ENCODE peak calls at places on chromosome 17, in five cellular contexts. One of them, this sample, is unnamed.

GRCh38 chr17:80270104-80270503 is 9.5 kb downstream of the RNF213 start:
- DNase-seq in left ventricle myocardium inferior: no peak
- DNase-seq in stomach: no peak
- DNase-seq in mesenchymal stem cell: no peak
- DNase-seq in astrocyte: no peak
- DNase-seq in this sample: no peak

GRCh38 chr17:14904406-14904805 is 360.7 kb downstream of the PMP22 start:
- DNase-seq in stomach: no peak
- DNase-seq in mesenchymal stem cell: peak
- DNase-seq in astrocyte: no peak
- DNase-seq in left ventricle myocardium inferior: no peak
- DNase-seq in this sample: peak

GRCh38 chr17:51018541-51018940 is 102.1 kb downstream of the SPAG9 start:
- DNase-seq in mesenchymal stem cell: no peak
- DNase-seq in stomach: no peak
- DNase-seq in left ventricle myocardium inferior: no peak
- DNase-seq in astrocyte: no peak
- DNase-seq in this sample: no peak

GRCh38 chr17:82350182-82351030 is 8.6 kb upstream of the TEX19 start:
- DNase-seq in stomach: no peak
- DNase-seq in mesenchymal stem cell: no peak
- DNase-seq in astrocyte: no peak
- DNase-seq in left ventricle myocardium inferior: no peak
- DNase-seq in this sample: no peak

GRCh38 chr17:51258756-51259573 is 884 bp downstream of the MBTD1 start:
- DNase-seq in astrocyte: no peak
- DNase-seq in left ventricle myocardium inferior: no peak
- DNase-seq in mesenchymal stem cell: peak
- DNase-seq in stomach: no peak
- DNase-seq in this sample: no peak

GRCh38 chr17:50268632-50269287 is 5.5 kb upstream of the TMEM92 start:
- DNase-seq in mesenchymal stem cell: peak
- DNase-seq in left ventricle myocardium inferior: no peak
- DNase-seq in stomach: peak
- DNase-seq in astrocyte: no peak
- DNase-seq in this sample: no peak

GRCh38 chr17:16918443-16918842 is 53.5 kb downstream of the TNFRSF13B start:
- DNase-seq in mesenchymal stem cell: no peak
- DNase-seq in astrocyte: no peak
- DNase-seq in left ventricle myocardium inferior: no peak
- DNase-seq in stomach: peak
- DNase-seq in this sample: no peak

GRCh38 chr17:71149607-71150006 is 971.2 kb upstream of the SOX9 start:
- DNase-seq in stomach: no peak
- DNase-seq in astrocyte: no peak
- DNase-seq in left ventricle myocardium inferior: no peak
- DNase-seq in mesenchymal stem cell: no peak
- DNase-seq in this sample: no peak

GRCh38 chr17:31699281-31699680 is 159.8 kb downstream of the COPRS start:
- DNase-seq in mesenchymal stem cell: no peak
- DNase-seq in astrocyte: peak
- DNase-seq in left ventricle myocardium inferior: no peak
- DNase-seq in stomach: no peak
- DNase-seq in this sample: no peak

DNA sequence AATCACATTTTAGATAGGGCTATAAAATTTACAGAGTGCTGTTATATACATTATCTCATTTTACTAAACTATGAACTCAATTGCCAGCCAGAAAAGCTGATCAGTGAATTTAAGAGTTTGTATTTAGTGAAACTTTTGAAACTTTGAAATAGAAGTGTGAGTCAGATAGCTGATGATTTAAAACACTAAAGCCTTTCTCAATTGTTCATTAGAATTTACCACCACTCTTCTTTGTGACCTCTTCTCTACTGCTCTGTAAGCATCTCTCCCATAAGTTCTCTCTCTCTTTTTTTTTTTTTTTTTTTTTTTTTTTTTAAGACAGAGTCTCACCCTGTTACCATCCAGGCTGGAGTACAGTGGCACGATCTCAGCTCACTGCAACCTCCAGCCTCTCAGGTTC is 43.7 kb downstream of the GOSR1 start:
- DNase-seq in left ventricle myocardium inferior: no peak
- DNase-seq in astrocyte: no peak
- DNase-seq in stomach: no peak
- DNase-seq in mesenchymal stem cell: peak
- DNase-seq in this sample: no peak
- H3K27ac ChIP-seq in left ventricle myocardium inferior: peak
- H3K27ac ChIP-seq in astrocyte: peak
- H3K27ac ChIP-seq in stomach: no peak
- H3K27ac ChIP-seq in mesenchymal stem cell: no peak
- H3K27ac ChIP-seq in this sample: peak

GRCh38 chr17:62705781-62706597 is 78.5 kb downstream of the MRC2 start:
- DNase-seq in mesenchymal stem cell: peak
- DNase-seq in stomach: no peak
- DNase-seq in left ventricle myocardium inferior: no peak
- DNase-seq in astrocyte: peak
- DNase-seq in this sample: no peak
- H3K4me3 ChIP-seq in mesenchymal stem cell: no peak
- H3K4me3 ChIP-seq in stomach: no peak
- H3K4me3 ChIP-seq in left ventricle myocardium inferior: peak
- H3K4me3 ChIP-seq in astrocyte: peak
- H3K4me3 ChIP-seq in this sample: peak

GRCh38 chr17:42317256-42317966 is 29.1 kb downstream of the STAT5A start:
- DNase-seq in stomach: no peak
- DNase-seq in astrocyte: no peak
- DNase-seq in left ventricle myocardium inferior: no peak
- DNase-seq in mesenchymal stem cell: no peak
- DNase-seq in this sample: no peak

GRCh38 chr17:42325026-42325425 is 36.7 kb downstream of the STAT5A start:
- DNase-seq in stomach: no peak
- DNase-seq in mesenchymal stem cell: peak
- DNase-seq in left ventricle myocardium inferior: no peak
- DNase-seq in astrocyte: peak
- DNase-seq in this sample: peak

GRCh38 chr17:42322382-42323267 is 34.3 kb downstream of the STAT5A start:
- DNase-seq in left ventricle myocardium inferior: peak
- DNase-seq in mesenchymal stem cell: peak
- DNase-seq in stomach: peak
- DNase-seq in astrocyte: peak
- DNase-seq in this sample: peak

GRCh38 chr17:42321555-42321954 is 33.3 kb downstream of the STAT5A start:
- DNase-seq in mesenchymal stem cell: no peak
- DNase-seq in left ventricle myocardium inferior: no peak
- DNase-seq in stomach: no peak
- DNase-seq in astrocyte: no peak
- DNase-seq in this sample: no peak

DNA sequence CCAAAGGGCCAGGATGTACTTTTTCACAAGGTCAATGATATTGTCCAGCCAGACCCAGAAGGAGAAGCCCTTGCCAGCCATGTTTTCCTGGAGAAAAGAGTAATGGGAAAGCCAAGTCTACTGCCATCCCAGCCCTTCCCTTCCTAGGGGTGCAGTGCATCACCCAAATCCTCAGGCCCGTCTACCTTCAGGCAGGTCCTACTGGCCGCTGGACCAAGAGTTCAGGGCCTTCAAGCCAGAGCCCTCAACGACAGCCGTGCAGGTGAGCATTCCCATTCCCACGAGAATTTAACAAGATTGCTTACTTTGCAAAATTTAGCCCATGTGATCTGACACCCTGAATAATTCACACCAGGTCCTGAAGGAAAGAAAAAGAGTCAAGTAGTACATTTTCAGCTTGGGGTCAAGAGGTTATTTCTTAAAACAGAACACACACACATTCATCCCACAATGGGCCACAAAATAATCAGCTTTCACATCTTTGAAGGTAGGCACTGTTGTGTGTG is 35.0 kb downstream of the STAT5A start:
- DNase-seq in left ventricle myocardium inferior: no peak
- DNase-seq in stomach: no peak
- DNase-seq in mesenchymal stem cell: no peak
- DNase-seq in astrocyte: no peak
- DNase-seq in this sample: no peak
- H3K27ac ChIP-seq in left ventricle myocardium inferior: peak
- H3K27ac ChIP-seq in stomach: no peak
- H3K27ac ChIP-seq in mesenchymal stem cell: no peak
- H3K27ac ChIP-seq in astrocyte: no peak
- H3K27ac ChIP-seq in this sample: no peak

DNA sequence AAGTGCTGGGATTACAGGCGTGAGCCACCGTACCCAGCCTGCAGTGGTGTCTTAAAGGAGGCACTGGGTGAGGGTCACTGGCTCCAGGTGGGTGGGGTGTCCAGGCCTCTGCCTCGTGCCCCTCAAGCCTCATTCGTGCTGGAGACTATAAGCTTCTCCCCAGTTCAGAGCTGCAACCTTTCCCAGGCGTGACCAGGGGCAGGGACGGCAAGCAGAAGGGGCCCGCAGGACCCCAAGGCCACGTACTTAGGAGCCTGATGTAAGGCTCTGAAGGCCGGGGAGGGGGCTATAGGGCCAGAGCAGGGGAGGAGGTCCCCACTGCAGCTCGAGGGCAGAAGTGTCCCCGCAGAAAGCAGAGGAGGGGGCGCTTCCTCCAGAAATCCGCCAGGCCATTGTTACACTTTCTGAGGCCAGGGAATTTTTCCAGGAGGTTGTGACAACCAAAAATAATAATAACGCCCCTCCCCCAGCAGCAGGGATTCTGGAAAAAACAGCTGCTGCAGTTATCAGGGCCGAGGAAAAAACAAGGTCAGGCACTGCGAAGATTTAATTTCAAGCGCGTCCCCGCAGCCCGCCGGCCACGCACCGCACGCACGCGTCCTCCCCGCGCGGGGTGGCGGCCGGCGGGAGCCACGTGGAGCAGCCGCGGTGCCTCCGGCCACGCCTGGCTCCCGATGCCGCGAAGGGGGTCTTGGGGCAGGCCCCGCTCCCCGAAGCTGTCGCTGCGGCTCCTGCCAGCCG is 45.7 kb upstream of the SLC38A10 start:
- DNase-seq in stomach: no peak
- DNase-seq in left ventricle myocardium inferior: no peak
- DNase-seq in mesenchymal stem cell: peak
- DNase-seq in astrocyte: no peak
- DNase-seq in this sample: no peak
- H3K4me3 ChIP-seq in stomach: peak
- H3K4me3 ChIP-seq in left ventricle myocardium inferior: peak
- H3K4me3 ChIP-seq in mesenchymal stem cell: peak
- H3K4me3 ChIP-seq in astrocyte: peak
- H3K4me3 ChIP-seq in this sample: peak

DNA sequence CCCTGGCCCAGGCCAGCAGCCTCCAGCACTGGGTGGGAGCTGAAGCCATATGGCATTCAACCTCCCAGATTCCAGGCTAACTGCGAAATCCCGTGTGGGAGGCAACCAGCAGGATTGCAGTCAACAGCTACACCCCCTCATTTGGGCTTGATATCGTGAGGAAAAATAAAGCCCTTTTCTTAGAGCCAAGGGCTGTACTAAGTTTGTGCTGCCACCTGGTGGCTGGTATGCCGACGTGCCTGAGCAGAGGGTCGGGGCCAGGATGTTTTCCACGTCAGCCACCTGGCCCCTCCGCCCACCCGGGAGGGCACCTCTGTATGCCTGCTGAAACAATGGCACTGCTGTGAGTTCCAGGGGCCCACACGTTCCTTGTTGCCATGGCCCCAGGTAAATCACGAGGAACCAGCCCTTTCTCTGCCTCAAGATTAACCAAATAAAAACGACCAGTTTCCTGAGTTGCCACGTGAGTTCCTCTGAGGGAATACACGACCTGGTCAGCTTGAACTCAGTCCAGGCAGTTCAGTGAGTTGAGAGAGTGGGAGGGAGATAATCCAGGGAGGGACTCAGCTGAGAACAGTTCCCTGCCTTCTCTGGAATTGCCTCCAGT is 9.0 kb downstream of the TMEM98 start:
- DNase-seq in left ventricle myocardium inferior: peak
- DNase-seq in astrocyte: peak
- DNase-seq in stomach: peak
- DNase-seq in mesenchymal stem cell: peak
- DNase-seq in this sample: peak
- H3K27ac ChIP-seq in left ventricle myocardium inferior: no peak
- H3K27ac ChIP-seq in astrocyte: peak
- H3K27ac ChIP-seq in stomach: peak
- H3K27ac ChIP-seq in mesenchymal stem cell: no peak
- H3K27ac ChIP-seq in this sample: no peak

DNA sequence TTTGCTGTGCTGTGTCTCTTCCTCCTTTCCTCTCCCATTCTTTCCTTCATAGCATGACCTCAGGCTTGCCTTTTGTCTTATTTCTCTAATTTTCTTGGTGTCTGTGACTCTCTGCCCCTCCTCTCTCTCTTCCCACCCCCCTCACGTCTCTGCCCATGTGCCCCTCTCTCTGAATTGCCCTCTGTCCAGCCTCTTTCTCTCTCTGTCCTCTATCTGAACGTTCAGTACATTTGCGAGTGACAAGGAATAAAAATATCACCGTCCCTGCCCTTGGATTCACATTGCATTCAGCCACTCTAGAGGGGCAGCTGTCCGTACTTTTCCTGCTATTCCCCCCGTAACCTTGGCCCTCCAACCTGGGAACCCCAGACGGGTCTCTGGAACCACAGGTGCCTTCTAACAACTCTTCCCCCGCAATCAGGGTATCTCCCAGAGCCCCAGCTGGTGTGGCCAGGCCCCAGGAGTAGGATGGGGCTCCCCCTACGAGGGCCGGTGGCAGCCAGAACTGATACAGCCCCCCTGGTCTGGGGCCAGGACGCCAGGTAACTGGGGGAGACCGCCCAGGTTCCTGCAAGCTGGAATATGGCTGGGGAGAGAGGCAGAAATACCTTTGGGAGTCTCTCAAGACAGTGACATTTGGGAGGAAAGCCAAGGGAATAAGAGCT is 1.8 kb downstream of the KIF1C start:
- DNase-seq in mesenchymal stem cell: no peak
- DNase-seq in stomach: no peak
- DNase-seq in left ventricle myocardium inferior: no peak
- DNase-seq in astrocyte: no peak
- DNase-seq in this sample: no peak
- H3K4me3 ChIP-seq in mesenchymal stem cell: no peak
- H3K4me3 ChIP-seq in stomach: peak
- H3K4me3 ChIP-seq in left ventricle myocardium inferior: peak
- H3K4me3 ChIP-seq in astrocyte: peak
- H3K4me3 ChIP-seq in this sample: peak

GRCh38 chr17:34300652-34301390 is 15.3 kb downstream of the CCL11 start:
- DNase-seq in left ventricle myocardium inferior: no peak
- DNase-seq in mesenchymal stem cell: peak
- DNase-seq in astrocyte: peak
- DNase-seq in stomach: no peak
- DNase-seq in this sample: peak
- H3K27ac ChIP-seq in left ventricle myocardium inferior: peak
- H3K27ac ChIP-seq in mesenchymal stem cell: peak
- H3K27ac ChIP-seq in astrocyte: peak
- H3K27ac ChIP-seq in stomach: no peak
- H3K27ac ChIP-seq in this sample: no peak

DNA sequence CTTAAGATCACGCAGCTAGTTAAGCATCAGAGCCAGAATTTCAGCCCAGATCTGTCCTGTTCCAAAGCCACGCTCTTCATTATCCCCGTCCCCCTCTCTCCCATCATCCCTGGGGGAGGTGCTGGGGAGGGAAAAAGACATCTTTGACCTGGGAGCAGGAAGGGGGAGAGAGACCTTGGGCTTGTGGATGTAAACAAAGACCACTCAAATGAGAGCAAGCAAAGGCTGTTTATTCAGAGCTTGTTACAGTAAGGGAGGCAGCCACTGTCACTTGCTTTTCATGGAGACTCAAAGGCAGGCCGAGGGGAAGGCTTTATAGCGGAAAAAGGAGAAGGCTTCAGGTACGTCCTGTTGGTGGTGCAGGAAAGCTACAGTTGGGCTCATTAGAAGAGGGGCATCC is 3.5 kb upstream of the RPRML start:
- DNase-seq in stomach: no peak
- DNase-seq in mesenchymal stem cell: no peak
- DNase-seq in left ventricle myocardium inferior: no peak
- DNase-seq in astrocyte: no peak
- DNase-seq in this sample: no peak
- H3K4me3 ChIP-seq in stomach: no peak
- H3K4me3 ChIP-seq in mesenchymal stem cell: no peak
- H3K4me3 ChIP-seq in left ventricle myocardium inferior: no peak
- H3K4me3 ChIP-seq in astrocyte: no peak
- H3K4me3 ChIP-seq in this sample: no peak

This sample was measured in brain microvascular endothelial cell.